ENCODE peak calls at places on chromosomes 2 and 18, in nine cellular contexts. One of them, this sample, is unnamed.
A peak's percentile ranks its signal among the peaks of the same experiment; 100 is the strongest.

GRCh38 chr18:36297419-36298112 is at the start of gene FHOD3:
- DNase-seq in brain microvascular endothelial cell: no peak
- DNase-seq in effector memory CD8-positive, alpha-beta T cell: no peak
- DNase-seq in T-cell: no peak
- DNase-seq in tibial artery: peak; percentile 87
- DNase-seq in stimulated activated CD4-positive, alpha-beta T cell treated with anti-CD3 and anti-CD28 coated beads, Interleukin-1b, Interleukin-23, amount 100 ng/mL, for 4 hours: no peak
- DNase-seq in germinal center: peak; percentile 60
- DNase-seq in T-helper 2 cell: no peak
- DNase-seq in nephron progenitor cell: peak; percentile 87
- DNase-seq in this sample: no peak

GRCh38 chr18:62586148-62586774 is 63.4 kb downstream of the ZCCHC2 start:
- DNase-seq in brain microvascular endothelial cell: peak; percentile 59
- DNase-seq in effector memory CD8-positive, alpha-beta T cell: peak; percentile 33
- DNase-seq in T-cell: peak; percentile 14
- DNase-seq in tibial artery: peak; percentile 76
- DNase-seq in stimulated activated CD4-positive, alpha-beta T cell treated with anti-CD3 and anti-CD28 coated beads, Interleukin-1b, Interleukin-23, amount 100 ng/mL, for 4 hours: peak; percentile 51
- DNase-seq in germinal center: peak; percentile 65
- DNase-seq in T-helper 2 cell: peak; percentile 72
- DNase-seq in nephron progenitor cell: peak; percentile 87
- DNase-seq in this sample: no peak

GRCh38 chr2:189506514-189506976 is 65.3 kb downstream of the WDR75 start:
- DNase-seq in brain microvascular endothelial cell: peak; percentile 57
- DNase-seq in effector memory CD8-positive, alpha-beta T cell: no peak
- DNase-seq in T-cell: no peak
- DNase-seq in tibial artery: no peak
- DNase-seq in stimulated activated CD4-positive, alpha-beta T cell treated with anti-CD3 and anti-CD28 coated beads, Interleukin-1b, Interleukin-23, amount 100 ng/mL, for 4 hours: no peak
- DNase-seq in germinal center: no peak
- DNase-seq in T-helper 2 cell: peak; percentile 84
- DNase-seq in nephron progenitor cell: no peak
- DNase-seq in this sample: no peak

GRCh38 chr2:9937968-9938367 is 13.5 kb upstream of the GRHL1 start:
- DNase-seq in brain microvascular endothelial cell: no peak
- DNase-seq in effector memory CD8-positive, alpha-beta T cell: no peak
- DNase-seq in T-cell: no peak
- DNase-seq in tibial artery: no peak
- DNase-seq in stimulated activated CD4-positive, alpha-beta T cell treated with anti-CD3 and anti-CD28 coated beads, Interleukin-1b, Interleukin-23, amount 100 ng/mL, for 4 hours: no peak
- DNase-seq in germinal center: no peak
- DNase-seq in T-helper 2 cell: no peak
- DNase-seq in nephron progenitor cell: no peak
- DNase-seq in this sample: no peak

GRCh38 chr2:200578778-200579177 is 7.0 kb upstream of the AOX1 start:
- DNase-seq in brain microvascular endothelial cell: peak; percentile 37
- DNase-seq in effector memory CD8-positive, alpha-beta T cell: no peak
- DNase-seq in T-cell: no peak
- DNase-seq in tibial artery: no peak
- DNase-seq in stimulated activated CD4-positive, alpha-beta T cell treated with anti-CD3 and anti-CD28 coated beads, Interleukin-1b, Interleukin-23, amount 100 ng/mL, for 4 hours: no peak
- DNase-seq in germinal center: no peak
- DNase-seq in T-helper 2 cell: peak; percentile 44
- DNase-seq in nephron progenitor cell: no peak
- DNase-seq in this sample: no peak

GRCh38 chr2:127080226-127080940 is 26.6 kb downstream of the BIN1 start:
- DNase-seq in brain microvascular endothelial cell: no peak
- DNase-seq in effector memory CD8-positive, alpha-beta T cell: peak; percentile 27
- DNase-seq in T-cell: peak; percentile 33
- DNase-seq in tibial artery: no peak
- DNase-seq in stimulated activated CD4-positive, alpha-beta T cell treated with anti-CD3 and anti-CD28 coated beads, Interleukin-1b, Interleukin-23, amount 100 ng/mL, for 4 hours: no peak
- DNase-seq in germinal center: peak; percentile 19
- DNase-seq in T-helper 2 cell: peak; percentile 77
- DNase-seq in nephron progenitor cell: no peak
- DNase-seq in this sample: no peak

GRCh38 chr2:45925636-45926350 is 274.3 kb downstream of the PRKCE start:
- DNase-seq in brain microvascular endothelial cell: no peak
- DNase-seq in effector memory CD8-positive, alpha-beta T cell: no peak
- DNase-seq in T-cell: no peak
- DNase-seq in tibial artery: no peak
- DNase-seq in stimulated activated CD4-positive, alpha-beta T cell treated with anti-CD3 and anti-CD28 coated beads, Interleukin-1b, Interleukin-23, amount 100 ng/mL, for 4 hours: no peak
- DNase-seq in germinal center: no peak
- DNase-seq in T-helper 2 cell: no peak
- DNase-seq in nephron progenitor cell: no peak
- DNase-seq in this sample: no peak

GRCh38 chr2:44777542-44777941 is 164.0 kb upstream of the SIX3 start:
- DNase-seq in brain microvascular endothelial cell: no peak
- DNase-seq in effector memory CD8-positive, alpha-beta T cell: no peak
- DNase-seq in T-cell: no peak
- DNase-seq in tibial artery: no peak
- DNase-seq in stimulated activated CD4-positive, alpha-beta T cell treated with anti-CD3 and anti-CD28 coated beads, Interleukin-1b, Interleukin-23, amount 100 ng/mL, for 4 hours: no peak
- DNase-seq in germinal center: peak; percentile 47
- DNase-seq in T-helper 2 cell: no peak
- DNase-seq in nephron progenitor cell: peak; percentile 34
- DNase-seq in this sample: no peak

GRCh38 chr2:2571301-2572198 is 240.5 kb upstream of the MYT1L start:
- DNase-seq in brain microvascular endothelial cell: no peak
- DNase-seq in effector memory CD8-positive, alpha-beta T cell: no peak
- DNase-seq in T-cell: no peak
- DNase-seq in tibial artery: peak; percentile 53
- DNase-seq in stimulated activated CD4-positive, alpha-beta T cell treated with anti-CD3 and anti-CD28 coated beads, Interleukin-1b, Interleukin-23, amount 100 ng/mL, for 4 hours: no peak
- DNase-seq in germinal center: no peak
- DNase-seq in T-helper 2 cell: no peak
- DNase-seq in nephron progenitor cell: no peak
- DNase-seq in this sample: no peak